ENCODE peak calls at places on chromosome 11, in five cellular contexts. C is Peyer's patch, T is fibroblast of lung, X is tibial artery, M is tibial nerve. B is an unnamed sample.

GRCh38 chr11:83071641-83072591 is at the start of gene RAB30:
- DNase-seq in C (peak; percentile 99), T (peak; percentile 100), X (peak; percentile 99), M (peak; percentile 93), B (peak; percentile 100)

GRCh38 chr11:95507794-95508193 is 276.8 kb upstream of the SESN3 start:
- DNase-seq in C (no peak), T (no peak), X (no peak), M (no peak), B (no peak)

GRCh38 chr11:10529279-10529678 is 11.7 kb downstream of the RNF141 start:
- DNase-seq in C (no peak), T (peak; percentile 88), X (no peak), M (no peak), B (no peak)

GRCh38 chr11:131392528-131393255 is 22.3 kb downstream of the NTM start:
- DNase-seq in C (no peak), T (no peak), X (no peak), M (no peak), B (no peak)

GRCh38 chr11:131064373-131064991 is 148.2 kb upstream of the SNX19 start:
- DNase-seq in C (peak; percentile 49), T (peak; percentile 65), X (no peak), M (no peak), B (peak; percentile 48)

GRCh38 chr11:85922367-85922766 is 67.2 kb downstream of the CCDC83 start:
- DNase-seq in C (no peak), T (no peak), X (no peak), M (no peak), B (no peak)

GRCh38 chr11:134801526-134801925 is 389.5 kb upstream of the B3GAT1 start:
- DNase-seq in C (no peak), T (no peak), X (no peak), M (no peak), B (no peak)

GRCh38 chr11:47233989-47234668 is 14.5 kb downstream of the ACP2 start:
- DNase-seq in C (no peak), T (peak; percentile 73), X (no peak), M (no peak), B (no peak)

GRCh38 chr11:128463386-128463829 is 124.0 kb downstream of the ETS1 start:
- DNase-seq in C (no peak), T (peak; percentile 99), X (peak; percentile 48), M (no peak), B (no peak)

GRCh38 chr11:8631395-8632110 is 37.5 kb upstream of the STK33 start:
- DNase-seq in C (no peak), T (peak; percentile 82), X (no peak), M (no peak), B (peak; percentile 31)

GRCh38 chr11:101008961-101009684 is 120.5 kb downstream of the PGR start:
- DNase-seq in C (no peak), T (no peak), X (no peak), M (no peak), B (no peak)

GRCh38 chr11:46238078-46238966 is 39.1 kb upstream of the CREB3L1 start:
- DNase-seq in C (peak; percentile 78), T (peak; percentile 61), X (peak; percentile 47), M (peak; percentile 22), B (peak; percentile 23)

GRCh38 chr11:71342951-71343827 is 90.8 kb upstream of the SHANK2 start:
- DNase-seq in C (peak; percentile 54), T (no peak), X (no peak), M (no peak), B (no peak)

GRCh38 chr11:75474878-75475766 is 42.1 kb upstream of the KLHL35 start:
- DNase-seq in C (peak; percentile 85), T (peak; percentile 29), X (no peak), M (peak; percentile 35), B (no peak)

GRCh38 chr11:64869571-64870175 is 8.7 kb downstream of the EHD1 start:
- DNase-seq in C (no peak), T (no peak), X (no peak), M (no peak), B (no peak)

GRCh38 chr11:1500466-1501420 is 14.2 kb upstream of the MOB2 start:
- DNase-seq in C (no peak), T (no peak), X (peak; percentile 9), M (no peak), B (no peak)

GRCh38 chr11:12413141-12414055 is 36.0 kb downstream of the PARVA start:
- DNase-seq in C (no peak), T (peak; percentile 59), X (no peak), M (no peak), B (peak; percentile 44)

GRCh38 chr11:14012836-14013235 is 50.3 kb downstream of the SPON1 start:
- DNase-seq in C (no peak), T (peak; percentile 53), X (no peak), M (no peak), B (no peak)

GRCh38 chr11:61347916-61348461 is 13.7 kb downstream of the CYB561A3 start:
- DNase-seq in C (no peak), T (no peak), X (peak; percentile 45), M (no peak), B (no peak)

GRCh38 chr11:94276943-94277342 is 27.4 kb upstream of the IZUMO1R start:
- DNase-seq in C (no peak), T (no peak), X (no peak), M (no peak), B (no peak)
- H3K4me1 ChIP-seq in C (no peaks in the 10 kb centered on the region), T (no peaks in the 10 kb centered on the region), X (no peaks in the 10 kb centered on the region), M (no peaks in the 10 kb centered on the region), B (no peaks in the 10 kb centered on the region)

DNA sequence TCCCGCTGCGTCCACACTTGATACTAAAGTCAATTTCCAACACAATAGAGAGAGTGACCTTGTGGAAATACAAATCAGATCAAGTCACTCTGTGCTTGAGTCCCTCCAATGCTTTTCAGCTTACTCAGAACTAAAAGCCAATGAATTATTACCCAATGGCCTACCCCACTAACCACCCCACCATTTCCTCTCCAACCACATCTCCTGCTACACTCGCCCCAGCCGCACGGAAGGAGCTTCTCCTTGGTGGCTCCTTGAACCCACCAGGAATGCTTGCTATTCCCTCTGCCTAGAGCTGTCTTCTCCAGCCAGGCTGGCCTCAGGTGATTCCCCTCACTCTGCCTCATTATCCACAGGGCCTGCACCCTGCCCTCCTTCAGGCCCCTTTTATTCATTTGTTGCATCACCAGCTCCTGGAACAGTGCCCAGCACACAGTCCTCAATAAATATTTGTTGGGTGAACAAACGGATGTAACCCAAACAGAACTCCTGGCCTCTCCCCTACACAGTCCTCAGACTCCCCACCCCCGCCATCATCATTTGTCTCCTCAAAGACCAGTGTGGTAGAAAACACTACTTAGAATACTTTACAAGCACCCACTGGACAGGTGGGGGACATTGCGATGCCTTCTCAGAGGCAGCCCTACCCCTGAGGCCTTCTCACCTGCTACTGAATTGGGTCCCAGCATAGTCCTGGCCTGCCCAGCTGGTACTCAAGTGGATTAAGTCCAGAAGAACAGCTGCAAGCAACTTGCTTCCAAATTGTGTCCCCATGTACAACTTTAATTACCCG is 12.6 kb downstream of the ABTB2 start:
- DNase-seq in C (peak; percentile 69), T (peak; percentile 96), X (peak; percentile 40), M (peak; percentile 41), B (peak; percentile 89)
- H3K4me1 ChIP-seq in C (no peaks in the 10 kb centered on the region), T (peaks cover 33% of the 10 kb centered on the region), X (peaks cover 56% of the 10 kb centered on the region), M (peaks cover 83% of the 10 kb centered on the region), B (peaks cover 24% of the 10 kb centered on the region)

DNA sequence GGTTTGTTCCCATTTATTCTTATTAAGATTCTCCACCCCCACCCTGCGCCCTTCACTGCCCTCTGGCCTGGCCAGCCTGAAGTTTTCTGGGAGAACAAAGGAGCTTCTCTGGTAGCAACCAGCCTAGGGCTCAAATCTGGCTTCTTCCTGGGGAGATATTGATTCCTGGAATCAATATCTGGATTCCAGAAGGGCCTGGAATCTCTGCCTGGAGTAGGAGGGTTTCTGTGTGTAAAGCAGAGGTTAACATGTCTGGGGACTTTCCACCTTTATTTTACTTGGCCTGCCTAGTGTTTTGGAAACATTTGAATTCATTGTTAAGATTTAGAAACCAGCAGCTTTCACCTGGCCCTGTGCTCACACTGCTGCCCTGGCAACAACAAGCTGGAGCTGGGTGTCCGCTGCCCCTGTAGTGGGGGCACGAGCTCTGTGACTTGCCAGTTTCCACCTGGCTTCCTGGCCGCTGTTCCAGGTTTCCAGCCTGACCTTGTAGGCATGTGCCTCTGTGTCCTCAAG is 5.5 kb downstream of the C11orf91 start:
- DNase-seq in C (no peak), T (no peak), X (peak; percentile 40), M (no peak), B (no peak)
- H3K4me1 ChIP-seq in C (peaks cover 3% of the 10 kb centered on the region), T (peaks cover 27% of the 10 kb centered on the region), X (peaks cover 37% of the 10 kb centered on the region), M (peaks cover 69% of the 10 kb centered on the region), B (peaks cover 29% of the 10 kb centered on the region)

GRCh38 chr11:59012106-59012941 is 73.0 kb downstream of the GLYATL1 start:
- DNase-seq in C (no peak), T (no peak), X (no peak), M (no peak), B (no peak)
- H3K4me1 ChIP-seq in C (no peaks in the 10 kb centered on the region), T (no peaks in the 10 kb centered on the region), X (no peaks in the 10 kb centered on the region), M (no peaks in the 10 kb centered on the region), B (no peaks in the 10 kb centered on the region)

GRCh38 chr11:43922295-43922648 is 20.2 kb upstream of the C11orf96 start:
- DNase-seq in C (no peak), T (no peak), X (no peak), M (no peak), B (no peak)
- H3K4me1 ChIP-seq in C (no peaks in the 10 kb centered on the region), T (peaks cover 36% of the 10 kb centered on the region), X (peaks cover 78% of the 10 kb centered on the region), M (peaks cover 75% of the 10 kb centered on the region), B (peaks cover 9% of the 10 kb centered on the region)

GRCh38 chr11:114078423-114078822 is 18.9 kb downstream of the ZBTB16 start:
- DNase-seq in C (no peak), T (no peak), X (no peak), M (no peak), B (no peak)

GRCh38 chr11:114077482-114078305 is 18.2 kb downstream of the ZBTB16 start:
- DNase-seq in C (peak; percentile 74), T (no peak), X (no peak), M (no peak), B (no peak)

GRCh38 chr11:114075891-114076441 is 16.5 kb downstream of the ZBTB16 start:
- DNase-seq in C (peak; percentile 64), T (peak; percentile 12), X (no peak), M (no peak), B (peak; percentile 30)

GRCh38 chr11:114075343-114075610 is 15.8 kb downstream of the ZBTB16 start:
- DNase-seq in C (no peak), T (no peak), X (no peak), M (no peak), B (no peak)

DNA sequence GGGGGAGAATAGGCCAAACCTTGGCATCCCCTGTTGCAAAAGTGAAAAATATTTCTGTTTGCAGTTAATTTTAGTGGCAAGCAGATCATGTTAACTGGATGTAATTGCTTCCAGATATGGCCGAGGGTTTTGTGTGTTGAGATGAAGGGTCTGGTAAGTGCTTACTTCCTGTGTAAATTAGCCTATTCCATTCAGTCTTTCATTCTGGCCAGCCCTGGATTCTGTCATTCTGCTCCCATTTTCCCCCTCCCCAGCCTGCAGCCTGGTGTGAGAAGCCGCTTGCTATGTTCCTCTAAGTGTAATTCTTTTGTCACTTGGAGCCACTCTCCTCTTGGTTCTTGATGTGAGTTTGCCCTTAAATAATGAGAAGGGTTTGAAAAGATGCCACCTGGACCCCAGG is 17.5 kb downstream of the ZBTB16 start:
- DNase-seq in C (no peak), T (no peak), X (no peak), M (no peak), B (no peak)
- H3K4me1 ChIP-seq in C (no peaks in the 10 kb centered on the region), T (no peaks in the 10 kb centered on the region), X (peaks cover 98% of the 10 kb centered on the region), M (peaks cover 100% of the 10 kb centered on the region), B (no peaks in the 10 kb centered on the region)

B was measured in foreskin keratinocyte.